ENCODE peak calls at places on chromosomes 3 and 15, in five cellular contexts. One of them, this sample, is unnamed.

GRCh38 chr3:169149349-169149890 is 514.1 kb downstream of the MECOM start:
- DNase-seq in activated T-cell treated with anti-CD3 and anti-CD28 coated beads for 1 hour: peak; percentile 46
- DNase-seq in skeletal muscle cell: peak; percentile 35
- DNase-seq in adrenal gland: peak; percentile 68
- DNase-seq in HFF-Myc: no peak
- DNase-seq in this sample: peak; percentile 42

GRCh38 chr3:45082139-45082538 is 56.0 kb downstream of the CLEC3B start:
- DNase-seq in activated T-cell treated with anti-CD3 and anti-CD28 coated beads for 1 hour: no peak
- DNase-seq in HFF-Myc: peak; percentile 68
- DNase-seq in adrenal gland: no peak
- DNase-seq in skeletal muscle cell: no peak
- DNase-seq in this sample: no peak

GRCh38 chr15:41411441-41411840 is 5.5 kb upstream of the RTF1 start:
- DNase-seq in activated T-cell treated with anti-CD3 and anti-CD28 coated beads for 1 hour: no peak
- DNase-seq in adrenal gland: no peak
- DNase-seq in HFF-Myc: no peak
- DNase-seq in skeletal muscle cell: no peak
- DNase-seq in this sample: no peak

GRCh38 chr3:142104763-142105162 is 44.6 kb downstream of the TFDP2 start:
- DNase-seq in HFF-Myc: no peak
- DNase-seq in activated T-cell treated with anti-CD3 and anti-CD28 coated beads for 1 hour: no peak
- DNase-seq in skeletal muscle cell: no peak
- DNase-seq in adrenal gland: no peak
- DNase-seq in this sample: no peak

GRCh38 chr15:77500986-77501385 is 80.3 kb downstream of the HMG20A start:
- DNase-seq in HFF-Myc: no peak
- DNase-seq in skeletal muscle cell: peak; percentile 83
- DNase-seq in adrenal gland: no peak
- DNase-seq in activated T-cell treated with anti-CD3 and anti-CD28 coated beads for 1 hour: no peak
- DNase-seq in this sample: no peak

GRCh38 chr15:25714538-25714840 is 148.6 kb downstream of the ATP10A start:
- DNase-seq in activated T-cell treated with anti-CD3 and anti-CD28 coated beads for 1 hour: no peak
- DNase-seq in HFF-Myc: no peak
- DNase-seq in skeletal muscle cell: no peak
- DNase-seq in adrenal gland: no peak
- DNase-seq in this sample: no peak

GRCh38 chr3:56775931-56776461 is 25.8 kb downstream of the ARHGEF3 start:
- DNase-seq in HFF-Myc: no peak
- DNase-seq in adrenal gland: no peak
- DNase-seq in skeletal muscle cell: no peak
- DNase-seq in activated T-cell treated with anti-CD3 and anti-CD28 coated beads for 1 hour: no peak
- DNase-seq in this sample: no peak

GRCh38 chr3:39372831-39373230 is 10.3 kb upstream of the SLC25A38 start:
- DNase-seq in HFF-Myc: no peak
- DNase-seq in adrenal gland: no peak
- DNase-seq in activated T-cell treated with anti-CD3 and anti-CD28 coated beads for 1 hour: no peak
- DNase-seq in skeletal muscle cell: no peak
- DNase-seq in this sample: no peak

GRCh38 chr3:115148142-115148790 is 1.2 kb upstream of the ZBTB20 start:
- DNase-seq in HFF-Myc: no peak
- DNase-seq in activated T-cell treated with anti-CD3 and anti-CD28 coated beads for 1 hour: no peak
- DNase-seq in skeletal muscle cell: no peak
- DNase-seq in adrenal gland: no peak
- DNase-seq in this sample: no peak

GRCh38 chr3:10026084-10026890 is at the start of gene FANCD2:
- DNase-seq in skeletal muscle cell: no peak
- DNase-seq in adrenal gland: peak; percentile 87
- DNase-seq in activated T-cell treated with anti-CD3 and anti-CD28 coated beads for 1 hour: peak; percentile 84
- DNase-seq in HFF-Myc: no peak
- DNase-seq in this sample: peak; percentile 92

GRCh38 chr15:81852826-81853225 is 193.0 kb downstream of the MEX3B start:
- DNase-seq in adrenal gland: no peak
- DNase-seq in skeletal muscle cell: no peak
- DNase-seq in activated T-cell treated with anti-CD3 and anti-CD28 coated beads for 1 hour: no peak
- DNase-seq in HFF-Myc: no peak
- DNase-seq in this sample: no peak

GRCh38 chr3:107543666-107544065 is 20.9 kb downstream of the BBX start:
- DNase-seq in activated T-cell treated with anti-CD3 and anti-CD28 coated beads for 1 hour: no peak
- DNase-seq in HFF-Myc: no peak
- DNase-seq in adrenal gland: no peak
- DNase-seq in skeletal muscle cell: no peak
- DNase-seq in this sample: no peak

GRCh38 chr15:51193526-51193925 is 98.8 kb upstream of the TNFAIP8L3 start:
- DNase-seq in activated T-cell treated with anti-CD3 and anti-CD28 coated beads for 1 hour: no peak
- DNase-seq in HFF-Myc: no peak
- DNase-seq in adrenal gland: no peak
- DNase-seq in skeletal muscle cell: peak; percentile 54
- DNase-seq in this sample: no peak

GRCh38 chr3:1987983-1988382 is 110.7 kb upstream of the CNTN4 start:
- DNase-seq in skeletal muscle cell: no peak
- DNase-seq in HFF-Myc: no peak
- DNase-seq in adrenal gland: no peak
- DNase-seq in activated T-cell treated with anti-CD3 and anti-CD28 coated beads for 1 hour: no peak
- DNase-seq in this sample: no peak

GRCh38 chr3:20648294-20648693 is 462.3 kb upstream of the SGO1 start:
- DNase-seq in adrenal gland: no peak
- DNase-seq in HFF-Myc: peak; percentile 99
- DNase-seq in skeletal muscle cell: peak; percentile 50
- DNase-seq in activated T-cell treated with anti-CD3 and anti-CD28 coated beads for 1 hour: no peak
- DNase-seq in this sample: no peak

GRCh38 chr15:29812384-29812694 is 9.9 kb downstream of the TJP1 start:
- DNase-seq in HFF-Myc: no peak
- DNase-seq in adrenal gland: no peak
- DNase-seq in skeletal muscle cell: peak; percentile 45
- DNase-seq in activated T-cell treated with anti-CD3 and anti-CD28 coated beads for 1 hour: no peak
- DNase-seq in this sample: no peak

This sample was measured in activated CD4-positive, alpha-beta T cell treated with anti-CD3 and anti-CD28 coated beads for 1 hour.